ENCODE peak calls at places on chromosomes 1 and 21, in four cellular contexts. K is activated naive CD8-positive, alpha-beta T cell treated with anti-CD3 and anti-CD28 coated beads, Interleukin-2, amount 50 U/mL, for 24 hours; G is T-helper 9 cell; N is AG04449. B is an unnamed sample.

GRCh38 chr1:10178602-10179407 is 31.6 kb upstream of the KIF1B start:
- DNase-seq in K (no peak), N (no peak), G (no peak), B (no peak)

GRCh38 chr21:42862774-42863503 is 16.4 kb downstream of the WDR4 start:
- DNase-seq in N (no peak), K (no peak), G (no peak), B (no peak)

GRCh38 chr1:85583355-85584263 is 3.0 kb downstream of the CCN1 start:
- DNase-seq in N (no peak), G (no peak), K (no peak), B (no peak)

GRCh38 chr1:7591565-7591964 is 179.5 kb upstream of the VAMP3 start:
- DNase-seq in N (no peak), G (no peak), K (no peak), B (no peak)

GRCh38 chr1:225481738-225482137 is 53.9 kb upstream of the LBR start:
- DNase-seq in K (no peak), G (no peak), N (no peak), B (no peak)

GRCh38 chr1:46131727-46132528 is 501 bp downstream of the PIK3R3 start:
- DNase-seq in G (peak; percentile 18), K (peak; percentile 37), N (no peak), B (peak; percentile 46)

GRCh38 chr1:99727575-99728190 is 38.8 kb downstream of the FRRS1 start:
- DNase-seq in N (peak; percentile 91), G (no peak), K (no peak), B (no peak)

GRCh38 chr21:33490991-33491372 is 534 bp downstream of the DNAJC28 start:
- DNase-seq in G (no peak), N (no peak), K (no peak), B (no peak)

GRCh38 chr1:90580176-90580575 is 136.9 kb downstream of the BARHL2 start:
- DNase-seq in K (no peak), G (no peak), N (no peak), B (no peak)

GRCh38 chr1:2380816-2381591 is 10.3 kb downstream of the MORN1 start:
- DNase-seq in G (no peak), N (no peak), K (no peak), B (no peak)

GRCh38 chr1:216388558-216388957 is 34.7 kb downstream of the USH2A start:
- DNase-seq in G (no peak), N (no peak), K (no peak), B (no peak)

GRCh38 chr1:16905112-16905855 is 9.5 kb downstream of the RNU1-2 start:
- DNase-seq in N (peak; percentile 84), K (peak; percentile 53), G (no peak), B (peak; percentile 94)

GRCh38 chr1:48228156-48228555 is 5.6 kb downstream of the SLC5A9 start:
- DNase-seq in G (no peak), K (no peak), N (no peak), B (no peak)

GRCh38 chr1:230757856-230758704 is 10.9 kb downstream of the CAPN9 start:
- DNase-seq in K (no peak), G (no peak), N (no peak), B (no peak)

GRCh38 chr1:151942882-151943281 is 33.6 kb upstream of the THEM4 start:
- DNase-seq in N (no peak), G (no peak), K (no peak), B (peak; percentile 43)

GRCh38 chr1:244330318-244330625 is 121.4 kb downstream of the ADSS2 start:
- DNase-seq in N (no peak), K (no peak), G (no peak), B (no peak)

GRCh38 chr1:35432231-35432630 is 125.0 kb downstream of the KIAA0319L start:
- DNase-seq in G (no peak), K (no peak), N (no peak), B (no peak)

GRCh38 chr1:63920154-63921117 is 146.6 kb downstream of the ROR1 start:
- DNase-seq in N (peak; percentile 94), K (no peak), G (no peak), B (no peak)

GRCh38 chr1:152495066-152495675 is 15.4 kb upstream of the LCE5A start:
- DNase-seq in G (no peak), K (peak; percentile 45), N (no peak), B (no peak)

GRCh38 chr1:206455681-206456344 is 14.5 kb upstream of the IKBKE start:
- DNase-seq in K (no peak), G (no peak), N (no peak), B (peak; percentile 33)